ENCODE peak calls at places on chromosomes 12 and 14, in four cellular contexts. Y, Z, C and B are unnamed samples.
A peak's percentile ranks its signal among the peaks of the same experiment; 100 is the strongest.

GRCh38 chr14:31461545-31461944 is 4.2 kb upstream of the DTD2 start:
- DNase-seq in Y (no peak), Z (no peak), C (no peak), B (no peak)

GRCh38 chr12:87304406-87304805 is 724.8 kb downstream of the C12orf50 start:
- DNase-seq in Y (peak; percentile 28), Z (no peak), C (no peak), B (no peak)

GRCh38 chr12:31321565-31322228 is 4.3 kb downstream of the SINHCAF start:
- DNase-seq in Y (no peak), Z (no peak), C (no peak), B (no peak)

GRCh38 chr12:116813271-116814041 is 67.8 kb downstream of the HRK start:
- DNase-seq in Y (no peak), Z (peak; percentile 30), C (no peak), B (no peak)

GRCh38 chr14:76250345-76250744 is 98.6 kb downstream of the GPATCH2L start:
- DNase-seq in Y (no peak), Z (no peak), C (no peak), B (no peak)

GRCh38 chr12:93387780-93388179 is 10.1 kb downstream of the NUDT4 start:
- DNase-seq in Y (no peak), Z (no peak), C (no peak), B (no peak)

GRCh38 chr12:28759334-28759733 is 389.7 kb upstream of the FAR2 start:
- DNase-seq in Y (peak; percentile 65), Z (no peak), C (no peak), B (no peak)

GRCh38 chr12:23352670-23353069 is 596.8 kb downstream of the SOX5 start:
- DNase-seq in Y (no peak), Z (no peak), C (no peak), B (no peak)

GRCh38 chr14:95389471-95390011 is 69.8 kb upstream of the CLMN start:
- DNase-seq in Y (no peak), Z (no peak), C (peak; percentile 36), B (no peak)

GRCh38 chr14:100862793-100863192 is 36.9 kb downstream of the MEG3 start:
- DNase-seq in Y (no peak), Z (no peak), C (no peak), B (no peak)

GRCh38 chr12:96045566-96045965 is 10.2 kb upstream of the LTA4H start:
- DNase-seq in Y (no peak), Z (peak; percentile 73), C (no peak), B (no peak)

GRCh38 chr12:15171015-15171646 is 50.1 kb downstream of the RERG start:
- DNase-seq in Y (peak; percentile 13), Z (no peak), C (no peak), B (no peak)

GRCh38 chr12:50101663-50102062 is 2.1 kb upstream of the GPD1 start:
- DNase-seq in Y (peak; percentile 57), Z (no peak), C (no peak), B (no peak)

GRCh38 chr12:59182191-59182590 is 261.9 kb upstream of the LRIG3 start:
- DNase-seq in Y (no peak), Z (no peak), C (no peak), B (no peak)

GRCh38 chr12:24027352-24027751 is 77.9 kb upstream of the SOX5 start:
- DNase-seq in Y (no peak), Z (no peak), C (no peak), B (no peak)

DNA sequence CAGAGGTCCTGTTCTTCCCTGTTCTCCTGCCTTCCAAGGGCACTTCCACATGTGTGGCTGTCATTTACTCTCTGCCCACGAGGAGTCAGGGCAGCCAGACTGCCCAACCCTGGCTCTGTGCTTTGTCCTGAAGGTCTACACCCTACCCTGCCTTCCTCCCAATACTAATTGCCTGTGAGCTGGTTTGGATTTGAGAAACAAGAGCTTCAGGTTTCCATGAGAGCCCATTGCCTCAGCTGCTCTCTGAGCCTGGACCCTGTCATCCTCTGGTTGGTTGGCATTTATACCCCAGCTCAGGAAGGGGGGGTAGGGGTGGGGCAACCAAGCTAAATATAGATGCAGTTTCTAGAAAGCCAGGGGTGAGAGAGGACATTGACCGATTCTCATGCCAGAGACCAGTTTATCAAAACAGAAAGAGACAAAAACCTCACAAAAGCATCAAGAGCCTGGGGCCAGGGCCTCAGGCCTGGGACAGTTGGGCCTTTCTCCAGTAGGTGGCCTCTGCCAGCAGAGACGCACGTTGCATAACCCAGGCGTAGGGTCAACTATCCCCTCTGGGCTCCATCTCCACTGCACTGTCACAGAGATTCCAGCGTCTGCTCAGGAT is 34.5 kb downstream of the VDR start:
- DNase-seq in Y (peak; percentile 34), Z (no peak), C (peak; percentile 18), B (no peak)
- TF ChIP-seq CTCF in Y (peak; percentile 23), Z (peak; percentile 51), C (peak; percentile 18), B (peak; percentile 14)

DNA sequence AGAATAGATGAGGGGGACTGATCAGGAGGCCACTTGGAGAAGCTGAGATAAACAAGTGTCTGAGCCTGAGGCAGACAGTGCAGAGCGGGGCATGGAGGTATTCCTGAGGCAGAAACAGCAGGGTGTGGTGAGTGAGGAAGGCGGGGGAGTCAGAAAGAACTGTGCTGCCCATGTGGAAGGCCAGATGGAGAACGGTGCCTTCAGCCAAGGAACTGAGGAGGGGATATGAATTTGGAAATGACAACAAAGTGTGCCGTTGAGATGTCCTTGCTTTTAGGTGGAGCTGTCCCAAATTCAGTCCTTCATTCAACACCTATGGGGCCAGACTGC is 13.7 kb downstream of the APPL2 start:
- DNase-seq in Y (no peak), Z (no peak), C (no peak), B (no peak)
- H3K27ac ChIP-seq in Y (no peak overlapping the region), Z (no peak overlapping the region), C (no peak overlapping the region), B (no peak overlapping the region)

GRCh38 chr12:25322351-25322750 is 71.6 kb upstream of the KRAS start:
- DNase-seq in Y (no peak), Z (no peak), C (no peak), B (no peak)
- H3K9me3 ChIP-seq in Y (no peaks in the 10 kb centered on the region), Z (no peaks in the 10 kb centered on the region), C (no peaks in the 10 kb centered on the region), B (no peaks in the 10 kb centered on the region)

GRCh38 chr12:104109446-104110271 is 28.4 kb downstream of the NFYB start:
- DNase-seq in Y (no peak), Z (no peak), C (no peak), B (no peak)
- TF ChIP-seq CTCF in Y (peak; percentile 31), Z (no peak), C (no peak), B (peak; percentile 35)

GRCh38 chr14:74475678-74476077 is 17.4 kb downstream of the NPC2 start:
- DNase-seq in Y (no peak), Z (no peak), C (no peak), B (no peak)
- H3K27ac ChIP-seq in Y (no peak overlapping the region), Z (no peak overlapping the region), C (no peak overlapping the region), B (no peak overlapping the region)

GRCh38 chr12:45553204-45553603 is 176.3 kb upstream of the ARID2 start:
- DNase-seq in Y (no peak), Z (no peak), C (no peak), B (no peak)

GRCh38 chr12:45558353-45558752 is 171.2 kb upstream of the ARID2 start:
- DNase-seq in Y (no peak), Z (no peak), C (no peak), B (no peak)

GRCh38 chr12:45560689-45561088 is 168.8 kb upstream of the ARID2 start:
- DNase-seq in Y (no peak), Z (no peak), C (no peak), B (no peak)

GRCh38 chr12:45561488-45561887 is 168.0 kb upstream of the ARID2 start:
- DNase-seq in Y (no peak), Z (no peak), C (no peak), B (no peak)

DNA sequence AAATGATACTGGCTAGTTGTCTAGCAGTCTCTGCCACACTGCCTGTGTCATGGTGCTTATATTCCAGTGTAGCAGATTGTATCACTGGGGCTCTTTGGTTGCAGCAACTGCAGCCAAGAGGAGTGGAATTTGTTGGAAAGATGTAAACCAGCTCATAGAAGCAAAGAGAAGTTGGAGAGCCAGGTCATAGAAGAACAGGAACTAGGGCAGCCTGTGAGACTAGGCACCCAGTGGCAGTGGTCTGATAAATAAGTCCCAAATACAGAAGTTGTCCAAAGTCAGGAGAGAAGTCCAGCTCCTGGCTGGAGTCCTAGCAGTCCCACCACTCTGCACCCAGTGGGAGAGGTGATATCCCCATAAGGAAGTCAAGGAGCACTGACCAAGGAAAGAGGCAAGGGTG is 172.5 kb upstream of the ARID2 start:
- DNase-seq in Y (no peak), Z (no peak), C (no peak), B (no peak)
- H3K9me3 ChIP-seq in Y (no peaks in the 10 kb centered on the region), Z (no peaks in the 10 kb centered on the region), C (no peaks in the 10 kb centered on the region), B (no peaks in the 10 kb centered on the region)

GRCh38 chr14:54329082-54329695 is 67.6 kb upstream of the CDKN3 start:
- DNase-seq in Y (peak; percentile 70), Z (no peak), C (peak; percentile 30), B (no peak)
- TF ChIP-seq CTCF in Y (peak; percentile 68), Z (peak; percentile 67), C (peak; percentile 15), B (no peak)